ENCODE peak calls at places on chromosomes 6 and 20, in four cellular contexts. O is GM12878, B is K562, Q is HepG2. Z is an unnamed sample.

GRCh38 chr6:40582892-40583291 is 4.3 kb downstream of the LRFN2 start:
- DNase-seq in Q (no peak), B (no peak), O (no peak), Z (no peak)

GRCh38 chr6:137210903-137211302 is 8.3 kb downstream of the IFNGR1 start:
- DNase-seq in Q (no peak), B (no peak), O (no peak), Z (peak)

GRCh38 chr20:19886666-19887288 is 128.7 kb downstream of the RIN2 start:
- DNase-seq in B (no peak), Q (no peak), O (no peak), Z (no peak)

GRCh38 chr6:4028051-4028450 is 50.9 kb downstream of the FAM217A start:
- DNase-seq in O (no peak), Q (no peak), B (no peak), Z (no peak)

GRCh38 chr6:157760589-157761330 is 62.3 kb upstream of the SNX9 start:
- DNase-seq in B (no peak), Q (no peak), O (no peak), Z (peak)

GRCh38 chr20:36482044-36482473 is 59.3 kb upstream of the MYL9 start:
- DNase-seq in O (no peak), Q (no peak), B (no peak), Z (no peak)

GRCh38 chr6:2111162-2111677 is 134.2 kb downstream of the GMDS start:
- DNase-seq in O (peak), B (no peak), Q (no peak), Z (peak)

GRCh38 chr6:144408151-144408550 is 123.0 kb downstream of the UTRN start:
- DNase-seq in O (no peak), Q (no peak), B (no peak), Z (no peak)

DNA sequence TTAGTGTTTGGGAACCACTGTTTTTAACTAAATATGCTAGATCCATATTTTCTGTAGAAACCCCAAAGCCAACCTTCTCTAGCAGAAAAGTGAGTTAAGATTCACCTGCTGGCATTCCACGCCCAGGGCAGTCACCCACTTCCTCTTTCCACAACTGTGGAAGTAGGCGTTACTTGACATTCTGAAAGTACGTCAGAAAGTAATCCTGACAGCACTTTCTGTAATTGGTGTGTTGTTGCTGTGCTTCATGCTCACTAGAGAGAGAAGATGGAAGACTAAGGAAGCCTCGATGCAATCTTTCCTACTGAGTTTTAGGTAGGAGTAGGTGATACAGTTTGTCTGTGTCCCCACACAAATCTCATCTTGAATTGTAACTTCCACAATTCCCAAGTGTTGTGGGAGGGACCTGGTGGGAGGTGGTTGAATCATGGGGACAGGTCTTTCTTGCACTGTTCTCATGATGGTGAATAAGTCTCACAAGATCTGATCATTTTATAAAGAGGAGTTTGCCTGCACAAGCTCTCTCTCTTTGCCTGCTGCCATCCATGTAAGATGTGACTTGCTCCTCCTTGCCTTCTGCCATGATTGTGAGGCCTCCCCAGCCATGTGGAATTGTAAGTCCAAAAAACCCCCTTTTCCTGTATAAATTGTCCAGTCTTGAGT is 101.1 kb downstream of the MAP3K7 start:
- DNase-seq in O (no peak), B (no peak), Q (no peak), Z (no peak)
- TF ChIP-seq MYC in O (no peak), B (no peak), Q (no peak), Z (no peak)

DNA sequence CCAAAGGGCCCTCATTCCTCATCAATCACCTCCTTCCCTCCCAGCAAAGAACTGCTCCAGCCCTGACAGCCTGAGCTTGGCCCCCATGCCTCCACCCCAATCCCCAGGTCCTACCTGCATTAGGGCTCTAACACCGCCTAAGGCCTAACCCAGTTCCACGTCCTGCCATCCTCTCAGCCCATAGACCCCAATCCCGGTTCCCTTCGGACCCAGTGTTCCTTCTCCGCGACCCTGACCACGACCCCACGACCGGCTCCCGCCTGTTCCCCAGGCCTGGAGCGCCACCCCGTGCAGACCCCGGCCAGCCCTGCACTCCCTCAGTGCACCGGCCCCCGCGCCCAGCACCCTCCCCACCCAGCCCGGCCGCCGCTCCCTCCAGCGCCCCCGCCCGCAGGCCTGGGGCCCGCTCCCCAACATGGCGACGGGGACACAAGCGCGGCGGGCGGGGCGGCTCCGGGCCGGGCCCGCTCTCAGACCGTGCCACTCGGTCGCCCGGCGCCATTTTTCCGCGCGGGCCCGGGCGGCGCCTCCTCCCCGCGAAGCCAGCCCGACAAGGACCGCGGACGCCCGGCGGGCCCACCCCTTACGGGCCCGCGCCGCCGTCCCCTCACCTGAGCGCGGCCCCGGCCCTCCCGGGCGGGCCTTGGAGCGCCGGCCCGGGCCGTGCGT is 456 bp downstream of the NCOA6 start:
- DNase-seq in O (no peak), Q (peak), B (no peak), Z (peak)
- TF ChIP-seq POLR2A in O (peak), Q (no peak), B (no peak), Z (no peak)

DNA sequence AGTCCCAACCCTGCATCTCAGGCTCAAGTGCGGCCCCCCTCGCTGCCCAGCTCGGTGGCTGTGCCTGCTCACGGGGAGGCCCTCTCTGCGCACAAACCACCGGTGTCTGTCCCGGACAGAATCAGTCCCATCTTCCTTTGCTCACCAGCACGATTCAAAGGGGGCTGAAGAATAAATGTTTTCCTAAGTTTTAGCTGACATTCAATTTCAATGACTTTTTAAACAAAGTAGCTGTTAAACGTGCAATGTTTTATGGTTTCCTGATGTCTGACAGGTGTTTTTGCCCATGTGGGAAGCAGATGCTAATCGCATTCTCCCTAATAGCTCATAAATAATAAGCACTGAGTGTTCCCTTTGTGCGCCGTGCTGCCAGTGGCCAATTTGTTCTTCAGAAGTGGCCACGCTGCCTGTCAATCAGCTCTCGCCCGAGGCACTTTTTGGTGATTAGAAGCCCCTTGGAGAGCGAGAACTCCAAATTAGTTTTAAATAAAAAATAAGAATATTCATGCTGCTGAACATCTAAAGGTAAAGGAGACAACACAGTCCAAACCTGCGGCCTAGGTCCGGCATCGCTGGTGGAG is 26.3 kb downstream of the BHLHE23 start:
- DNase-seq in B (no peak), Q (no peak), O (no peak), Z (no peak)
- TF ChIP-seq EZH2 in B (no peak), Q (no peak), O (no peak), Z (no peak)

GRCh38 chr6:169038691-169039090 is 215.0 kb downstream of the THBS2 start:
- DNase-seq in O (no peak), Q (no peak), B (no peak), Z (no peak)

GRCh38 chr6:169035381-169036280 is 218.0 kb downstream of the THBS2 start:
- DNase-seq in O (no peak), B (no peak), Q (no peak), Z (no peak)

GRCh38 chr6:169029861-169030260 is 223.8 kb downstream of the THBS2 start:
- DNase-seq in O (no peak), B (no peak), Q (no peak), Z (no peak)

DNA sequence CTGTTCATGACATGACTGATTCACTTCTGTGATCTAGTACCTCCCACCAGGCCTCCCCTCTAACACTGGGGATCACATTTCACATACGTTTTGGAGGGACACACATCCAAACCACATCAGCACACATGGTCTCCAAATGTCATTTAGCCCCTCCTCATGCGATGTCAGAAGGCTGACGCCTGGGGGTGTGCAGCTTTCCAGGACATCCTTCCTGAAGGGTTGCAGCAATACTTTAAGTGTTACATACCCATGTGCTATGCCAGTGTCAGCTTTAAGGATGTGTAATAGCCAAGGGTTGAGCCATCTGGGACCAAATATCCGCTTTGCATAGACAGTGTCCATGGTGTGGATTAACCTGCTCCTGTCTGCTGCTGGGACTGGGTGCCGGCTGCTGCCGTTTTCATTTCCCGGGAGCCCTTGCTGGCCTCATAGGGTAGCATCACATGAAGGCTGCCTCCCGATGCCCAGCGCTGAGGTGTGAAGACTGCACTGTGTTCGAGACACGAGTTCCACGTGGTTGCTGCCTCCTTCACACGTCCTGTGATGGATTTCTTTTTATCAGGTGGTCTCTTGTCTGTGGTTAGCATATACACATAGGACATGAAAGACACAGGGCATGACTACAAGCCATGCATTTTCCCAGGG is 219.0 kb downstream of the THBS2 start:
- DNase-seq in O (no peak), Q (no peak), B (no peak), Z (no peak)
- TF ChIP-seq MYC in O (no peak), Q (no peak), B (no peak), Z (no peak)

DNA sequence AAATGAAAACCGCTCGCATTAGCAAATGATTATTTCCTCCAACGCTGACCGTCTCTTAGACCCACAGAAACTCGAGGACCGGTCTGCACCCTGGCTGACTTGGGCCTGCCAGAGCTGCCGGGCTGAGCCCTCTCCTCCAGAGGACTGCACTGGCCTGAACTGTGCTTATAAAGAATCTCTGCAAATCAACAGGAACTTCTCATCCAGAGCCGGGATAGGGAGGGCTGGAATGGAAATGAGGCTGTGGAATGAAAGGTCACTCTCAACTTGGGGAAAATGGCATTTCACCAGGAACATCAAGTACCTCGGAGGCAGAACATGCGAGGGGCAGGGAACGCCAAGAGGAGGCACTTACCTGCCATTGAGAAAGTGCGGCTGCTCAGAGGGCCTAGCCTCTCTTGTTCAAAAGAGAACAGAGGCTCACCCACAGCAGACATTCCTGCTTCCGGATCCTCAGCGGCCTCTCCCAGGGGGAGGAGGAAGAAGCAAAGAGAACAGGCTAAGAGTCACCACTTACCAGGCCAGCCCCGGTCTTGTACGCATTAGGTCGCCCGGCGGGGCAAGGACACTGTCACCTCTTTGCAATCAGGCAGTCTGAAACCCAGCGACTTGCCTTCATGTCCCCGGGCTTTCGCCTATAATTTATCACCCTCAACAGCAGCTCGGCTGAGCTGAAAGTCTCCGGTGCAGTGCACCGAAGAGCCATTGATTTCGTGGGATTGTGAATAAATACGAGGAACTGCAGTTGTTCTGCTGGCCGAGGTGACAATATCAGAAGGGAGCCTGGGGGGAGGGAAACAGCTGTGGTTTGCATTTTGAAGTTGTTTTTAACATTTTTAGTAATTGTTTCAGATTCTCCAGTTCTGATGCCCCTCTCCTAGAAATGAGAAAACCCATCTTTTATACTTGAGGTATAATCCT is 37.6 kb downstream of the ZMYND8 start:
- DNase-seq in B (peak), Q (peak), O (no peak), Z (peak)
- TF ChIP-seq POLR2A in B (peak), Q (peak), O (no peak), Z (peak)

DNA sequence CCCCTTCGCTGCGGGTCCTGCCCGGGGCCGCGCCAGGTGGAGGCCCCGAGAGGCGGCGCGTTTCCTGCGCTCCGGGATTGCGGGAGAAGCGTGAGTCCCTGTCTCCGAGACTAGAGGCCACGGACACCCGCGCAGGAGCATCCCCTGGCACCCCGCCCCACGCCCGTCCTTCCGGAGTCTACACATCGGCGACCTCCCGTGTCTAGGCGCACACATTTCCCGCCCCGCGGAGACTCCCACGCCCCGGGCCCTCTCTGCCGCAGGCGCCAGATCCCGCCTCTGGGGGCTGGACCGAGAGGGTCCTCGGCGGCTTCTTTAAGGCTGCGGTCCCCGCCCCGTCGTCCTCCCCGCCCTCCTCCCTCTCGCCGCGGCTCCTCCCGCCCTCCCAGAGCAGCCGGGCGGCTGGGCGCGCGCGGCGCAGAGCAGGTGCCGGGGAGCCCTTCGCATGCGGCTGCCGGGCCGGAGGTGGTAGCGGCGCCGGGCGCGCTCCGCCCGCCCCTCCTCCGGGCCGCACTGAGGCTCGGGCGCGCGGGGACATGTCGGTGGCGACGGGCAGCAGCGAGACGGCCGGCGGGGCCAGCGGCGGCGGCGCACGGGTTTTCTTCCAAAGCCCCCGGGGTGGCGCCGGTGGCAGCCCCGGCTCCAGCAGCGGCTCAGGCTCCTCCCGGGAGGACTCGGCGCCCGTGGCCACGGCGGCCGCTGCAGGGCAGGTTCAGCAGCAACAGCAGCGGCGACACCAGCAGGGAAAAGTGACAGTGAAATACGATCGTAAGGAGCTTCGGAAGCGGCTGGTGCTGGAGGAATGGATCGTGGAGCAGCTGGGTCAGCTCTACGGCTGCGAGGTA is at the start of gene PPP1R14C:
- DNase-seq in O (no peak), Q (no peak), B (peak), Z (no peak)
- TF ChIP-seq EZH2 in O (no peak), Q (no peak), B (no peak), Z (peak)

DNA sequence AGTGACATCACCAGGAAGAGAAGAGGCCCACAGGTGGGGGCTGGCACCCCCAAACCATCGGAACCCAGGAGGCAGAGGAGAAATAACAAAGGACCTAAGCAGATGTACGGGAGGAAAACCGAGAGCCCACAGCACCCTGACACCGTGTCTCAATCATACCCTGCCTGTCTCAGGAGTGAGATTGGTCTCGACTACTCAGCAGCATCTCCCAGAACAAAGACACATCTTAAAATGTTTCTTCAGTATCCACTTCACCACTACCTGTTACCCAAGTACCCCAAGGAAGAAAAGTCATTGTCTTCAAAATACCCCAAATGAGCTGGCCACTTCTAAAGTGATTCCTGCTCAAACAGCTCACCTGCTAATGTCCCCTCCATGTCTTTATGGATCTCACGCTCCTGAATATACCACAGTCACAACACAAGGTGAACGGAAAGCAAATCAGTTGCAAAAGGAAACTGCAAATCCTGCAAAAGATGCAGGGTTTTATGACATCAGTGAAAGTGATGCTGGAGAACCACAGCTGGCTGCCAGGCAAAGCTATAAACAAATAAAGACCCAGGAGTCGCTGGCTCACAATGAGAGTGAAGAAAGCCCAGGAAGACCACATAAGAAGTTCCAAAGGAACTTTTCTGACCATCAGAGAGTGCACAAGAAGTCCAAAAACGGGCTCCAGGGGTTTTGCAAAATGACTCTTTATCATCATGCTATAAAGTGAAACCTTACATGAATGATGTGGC is 44.1 kb downstream of the PREX1 start:
- DNase-seq in Q (no peak), O (no peak), B (no peak), Z (no peak)
- TF ChIP-seq MYC in Q (no peak), O (no peak), B (no peak), Z (no peak)

GRCh38 chr6:70566751-70567382 is at the start of gene SDHAF4:
- DNase-seq in O (peak), B (peak), Q (peak), Z (peak)
- TF ChIP-seq POLR2A in O (peak), B (peak), Q (peak), Z (peak)

Z was measured in endothelial cell of umbilical vein.